ENCODE peak calls at places on chromosomes 2 and 18, in five cellular contexts. One of them, this sample, is unnamed. For H3K4me1, the result is how much of the 10 kb centered on the place peaks cover.

GRCh38 chr2:64019083-64019974 is at the start of gene VPS54:
- DNase-seq in breast epithelium: peak
- DNase-seq in mammary epithelial cell: peak
- DNase-seq in colonic mucosa: peak
- DNase-seq in endodermal cell: peak
- DNase-seq in this sample: peak

GRCh38 chr2:127437056-127437455 is 18.8 kb downstream of the PROC start:
- DNase-seq in mammary epithelial cell: no peak
- DNase-seq in endodermal cell: no peak
- DNase-seq in breast epithelium: no peak
- DNase-seq in colonic mucosa: no peak
- DNase-seq in this sample: no peak

GRCh38 chr2:128289439-128289838 is 29.2 kb downstream of the HS6ST1 start:
- DNase-seq in mammary epithelial cell: no peak
- DNase-seq in endodermal cell: peak
- DNase-seq in colonic mucosa: no peak
- DNase-seq in breast epithelium: no peak
- DNase-seq in this sample: no peak

GRCh38 chr2:241617431-241618154 is 19.4 kb downstream of the THAP4 start:
- DNase-seq in breast epithelium: no peak
- DNase-seq in mammary epithelial cell: no peak
- DNase-seq in endodermal cell: peak
- DNase-seq in colonic mucosa: no peak
- DNase-seq in this sample: no peak

GRCh38 chr2:129337076-129337475 is 642.4 kb upstream of the RAB6C start:
- DNase-seq in breast epithelium: no peak
- DNase-seq in colonic mucosa: no peak
- DNase-seq in mammary epithelial cell: no peak
- DNase-seq in endodermal cell: no peak
- DNase-seq in this sample: no peak

GRCh38 chr2:235011929-235012631 is 60.3 kb downstream of the SH3BP4 start:
- DNase-seq in mammary epithelial cell: no peak
- DNase-seq in colonic mucosa: no peak
- DNase-seq in endodermal cell: no peak
- DNase-seq in breast epithelium: no peak
- DNase-seq in this sample: no peak

GRCh38 chr18:79523221-79523737 is 127.5 kb downstream of the NFATC1 start:
- DNase-seq in mammary epithelial cell: no peak
- DNase-seq in breast epithelium: no peak
- DNase-seq in endodermal cell: peak
- DNase-seq in colonic mucosa: no peak
- DNase-seq in this sample: no peak

GRCh38 chr2:127398239-127398590 is 10.4 kb upstream of the MAP3K2 start:
- DNase-seq in colonic mucosa: peak
- DNase-seq in breast epithelium: peak
- DNase-seq in mammary epithelial cell: peak
- DNase-seq in endodermal cell: peak
- DNase-seq in this sample: peak

GRCh38 chr2:15278296-15278695 is 282.8 kb downstream of the NBAS start:
- DNase-seq in breast epithelium: no peak
- DNase-seq in colonic mucosa: no peak
- DNase-seq in endodermal cell: no peak
- DNase-seq in mammary epithelial cell: no peak
- DNase-seq in this sample: no peak

GRCh38 chr2:26352892-26353291 is 6.3 kb upstream of the ADGRF3 start:
- DNase-seq in breast epithelium: no peak
- DNase-seq in mammary epithelial cell: peak
- DNase-seq in colonic mucosa: no peak
- DNase-seq in endodermal cell: no peak
- DNase-seq in this sample: no peak

GRCh38 chr2:179036353-179036905 is 13.5 kb downstream of the CCDC141 start:
- DNase-seq in colonic mucosa: no peak
- DNase-seq in breast epithelium: no peak
- DNase-seq in mammary epithelial cell: no peak
- DNase-seq in endodermal cell: no peak
- DNase-seq in this sample: no peak

GRCh38 chr2:239502430-239503221 is 101.8 kb upstream of the HDAC4 start:
- DNase-seq in mammary epithelial cell: no peak
- DNase-seq in colonic mucosa: no peak
- DNase-seq in endodermal cell: no peak
- DNase-seq in breast epithelium: no peak
- DNase-seq in this sample: no peak

GRCh38 chr18:2657788-2658458 is 2.4 kb downstream of the SMCHD1 start:
- DNase-seq in colonic mucosa: no peak
- DNase-seq in breast epithelium: no peak
- DNase-seq in mammary epithelial cell: peak
- DNase-seq in endodermal cell: no peak
- DNase-seq in this sample: no peak

GRCh38 chr2:168336786-168337388 is 89.5 kb upstream of the STK39 start:
- DNase-seq in mammary epithelial cell: peak
- DNase-seq in colonic mucosa: peak
- DNase-seq in breast epithelium: peak
- DNase-seq in endodermal cell: peak
- DNase-seq in this sample: no peak

GRCh38 chr2:1972428-1972827 is 228.1 kb upstream of the PXDN start:
- DNase-seq in colonic mucosa: no peak
- DNase-seq in endodermal cell: no peak
- DNase-seq in mammary epithelial cell: no peak
- DNase-seq in breast epithelium: peak
- DNase-seq in this sample: no peak

GRCh38 chr2:152585830-152586484 is 131.3 kb downstream of the PRPF40A start:
- DNase-seq in mammary epithelial cell: peak
- DNase-seq in endodermal cell: no peak
- DNase-seq in colonic mucosa: no peak
- DNase-seq in breast epithelium: no peak
- DNase-seq in this sample: no peak

GRCh38 chr18:9428301-9428706 is 47.0 kb upstream of the RALBP1 start:
- DNase-seq in breast epithelium: no peak
- DNase-seq in mammary epithelial cell: no peak
- DNase-seq in colonic mucosa: no peak
- DNase-seq in endodermal cell: no peak
- DNase-seq in this sample: no peak

GRCh38 chr2:136005462-136006205 is 20.2 kb upstream of the DARS1 start:
- DNase-seq in breast epithelium: no peak
- DNase-seq in mammary epithelial cell: no peak
- DNase-seq in endodermal cell: no peak
- DNase-seq in colonic mucosa: no peak
- DNase-seq in this sample: no peak

GRCh38 chr2:47255794-47256193 is 100.7 kb upstream of the STPG4 start:
- DNase-seq in endodermal cell: no peak
- DNase-seq in mammary epithelial cell: no peak
- DNase-seq in colonic mucosa: no peak
- DNase-seq in breast epithelium: no peak
- DNase-seq in this sample: no peak

DNA sequence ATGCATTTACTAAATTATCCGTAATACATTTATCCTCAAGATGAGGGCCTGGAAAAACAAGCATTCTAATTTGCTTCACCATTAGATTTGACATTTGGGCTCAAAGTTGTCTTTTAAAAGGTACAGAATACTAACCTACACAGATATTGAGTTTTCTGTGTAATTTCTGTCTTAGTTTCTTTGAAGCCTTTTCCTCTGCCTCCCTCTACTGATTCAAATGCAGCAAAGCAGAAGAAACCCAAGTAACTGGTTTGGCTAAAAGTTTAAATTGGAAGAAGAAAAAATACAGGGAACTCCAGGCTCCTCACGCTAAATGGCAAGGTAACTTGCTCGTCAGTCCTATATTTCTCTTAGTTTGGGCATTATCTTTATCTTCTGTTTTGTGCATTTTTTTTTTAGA is 53.3 kb upstream of the SLC5A7 start:
- DNase-seq in mammary epithelial cell: no peak
- DNase-seq in breast epithelium: no peak
- DNase-seq in colonic mucosa: no peak
- DNase-seq in endodermal cell: no peak
- DNase-seq in this sample: no peak
- TF ChIP-seq CTCF in mammary epithelial cell: peak
- TF ChIP-seq CTCF in breast epithelium: no peak
- TF ChIP-seq CTCF in colonic mucosa: no peak
- TF ChIP-seq CTCF in endodermal cell: peak
- TF ChIP-seq CTCF in this sample: no peak

GRCh38 chr2:11750422-11750821 is 4.0 kb downstream of the LPIN1 start:
- DNase-seq in breast epithelium: no peak
- DNase-seq in colonic mucosa: no peak
- DNase-seq in mammary epithelial cell: peak
- DNase-seq in endodermal cell: no peak
- DNase-seq in this sample: no peak
- H3K4me1 ChIP-seq in breast epithelium: under half
- H3K4me1 ChIP-seq in colonic mucosa: under half
- H3K4me1 ChIP-seq in mammary epithelial cell: half or more
- H3K4me1 ChIP-seq in endodermal cell: under half
- H3K4me1 ChIP-seq in this sample: under half

DNA sequence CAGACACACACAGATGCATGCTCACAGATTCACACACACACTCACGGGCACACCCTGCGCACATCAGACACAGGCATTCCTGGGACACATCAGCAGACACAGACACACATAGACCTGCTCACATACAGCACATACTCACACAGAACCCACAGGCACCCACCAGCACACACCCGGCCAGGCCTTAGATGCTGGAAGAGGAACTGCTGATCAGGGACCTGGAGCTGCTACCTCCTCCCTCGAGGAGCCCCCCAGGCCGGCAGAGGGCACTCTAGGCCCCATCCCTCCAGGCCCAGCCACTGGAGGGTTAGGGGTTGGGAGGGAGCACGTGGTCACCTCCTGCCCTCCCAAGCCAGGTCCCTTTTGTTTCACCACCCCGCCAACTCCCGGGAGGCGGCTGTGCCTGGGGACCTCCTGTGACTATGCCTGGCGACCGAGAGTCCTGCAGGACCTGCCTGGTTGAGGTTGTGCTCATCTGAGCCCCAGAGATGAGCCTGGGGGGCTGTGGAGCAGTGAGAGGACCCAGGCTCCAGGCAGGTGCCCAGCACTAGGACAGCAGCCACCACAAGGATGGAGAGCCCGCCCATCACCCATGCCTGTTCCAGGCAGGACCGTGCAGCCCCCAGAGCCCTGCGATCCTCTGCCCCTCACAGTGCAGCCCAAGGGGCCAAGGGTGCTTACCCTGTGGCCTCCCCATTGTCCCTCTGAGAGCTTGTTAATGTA is 21.0 kb upstream of the PTMA start:
- DNase-seq in mammary epithelial cell: no peak
- DNase-seq in colonic mucosa: peak
- DNase-seq in endodermal cell: peak
- DNase-seq in breast epithelium: no peak
- DNase-seq in this sample: peak
- TF ChIP-seq CTCF in mammary epithelial cell: peak
- TF ChIP-seq CTCF in colonic mucosa: peak
- TF ChIP-seq CTCF in endodermal cell: peak
- TF ChIP-seq CTCF in breast epithelium: peak
- TF ChIP-seq CTCF in this sample: peak

DNA sequence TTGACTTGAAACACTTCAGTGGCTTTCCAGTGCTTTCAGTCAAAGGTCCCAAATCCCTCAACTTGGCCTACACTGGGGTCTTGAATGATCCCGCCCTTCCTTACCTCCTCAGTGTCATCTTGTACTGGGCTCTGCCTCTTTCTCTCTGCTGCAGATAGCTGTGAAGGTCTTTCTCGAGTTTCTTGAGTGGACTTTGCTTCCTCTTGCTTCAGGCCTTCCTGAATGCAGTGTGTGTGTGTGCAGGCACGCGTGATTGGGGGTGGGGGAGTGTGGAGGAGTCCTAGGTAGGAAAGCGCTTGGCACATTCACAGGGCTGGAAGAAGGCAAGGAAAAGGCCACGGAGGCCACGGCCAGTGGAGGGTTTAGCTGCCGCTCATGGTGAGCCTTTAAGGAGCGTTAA is 5.5 kb downstream of the RALB start:
- DNase-seq in colonic mucosa: no peak
- DNase-seq in endodermal cell: no peak
- DNase-seq in mammary epithelial cell: no peak
- DNase-seq in breast epithelium: no peak
- DNase-seq in this sample: no peak
- H3K4me1 ChIP-seq in colonic mucosa: under half
- H3K4me1 ChIP-seq in endodermal cell: under half
- H3K4me1 ChIP-seq in mammary epithelial cell: under half
- H3K4me1 ChIP-seq in breast epithelium: under half
- H3K4me1 ChIP-seq in this sample: under half

GRCh38 chr18:59268722-59269562 is 4.3 kb downstream of the RAX start:
- DNase-seq in breast epithelium: no peak
- DNase-seq in colonic mucosa: no peak
- DNase-seq in mammary epithelial cell: no peak
- DNase-seq in endodermal cell: peak
- DNase-seq in this sample: no peak
- TF ChIP-seq CTCF in breast epithelium: no peak
- TF ChIP-seq CTCF in colonic mucosa: no peak
- TF ChIP-seq CTCF in mammary epithelial cell: peak
- TF ChIP-seq CTCF in endodermal cell: peak
- TF ChIP-seq CTCF in this sample: peak

DNA sequence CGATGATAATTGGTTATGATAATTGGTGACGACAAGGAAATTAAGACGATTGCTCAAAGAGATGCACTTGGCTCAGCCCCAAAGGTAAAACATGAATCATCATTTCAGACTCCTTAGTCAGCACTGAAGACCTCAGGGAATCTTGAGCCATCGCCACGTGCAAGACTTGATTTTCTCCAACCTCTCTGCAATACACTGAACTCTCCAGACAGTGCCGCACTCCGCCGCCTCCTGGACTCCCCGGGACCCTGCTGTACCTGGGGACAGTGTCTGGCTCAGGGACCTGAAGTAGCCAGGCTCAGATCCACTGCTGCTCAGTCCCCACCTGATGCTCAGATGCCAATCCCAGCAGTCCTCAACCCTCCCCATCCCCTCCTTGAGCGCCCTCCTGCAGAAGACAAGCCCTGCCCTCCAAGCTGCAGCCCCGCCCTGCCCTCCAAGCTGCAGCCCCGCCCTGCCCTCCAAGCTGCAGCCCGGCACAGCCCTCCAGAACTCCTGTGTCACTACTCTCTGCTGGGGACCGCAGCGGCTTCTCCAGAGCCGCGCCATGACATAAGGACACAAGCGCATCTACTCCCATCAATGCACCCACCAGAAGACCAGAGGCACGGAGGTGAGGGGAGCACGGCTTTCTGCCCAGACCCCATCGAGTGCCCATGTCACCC is 1.1 kb downstream of the TMEM18 start:
- DNase-seq in breast epithelium: peak
- DNase-seq in endodermal cell: peak
- DNase-seq in mammary epithelial cell: peak
- DNase-seq in colonic mucosa: peak
- DNase-seq in this sample: peak
- H3K4me1 ChIP-seq in breast epithelium: under half
- H3K4me1 ChIP-seq in endodermal cell: under half
- H3K4me1 ChIP-seq in mammary epithelial cell: under half
- H3K4me1 ChIP-seq in colonic mucosa: under half
- H3K4me1 ChIP-seq in this sample: under half

GRCh38 chr2:220076734-220077133 is 449.3 kb downstream of the SLC4A3 start:
- DNase-seq in colonic mucosa: no peak
- DNase-seq in mammary epithelial cell: peak
- DNase-seq in endodermal cell: peak
- DNase-seq in breast epithelium: peak
- DNase-seq in this sample: no peak
- TF ChIP-seq CTCF in colonic mucosa: no peak
- TF ChIP-seq CTCF in mammary epithelial cell: peak
- TF ChIP-seq CTCF in endodermal cell: peak
- TF ChIP-seq CTCF in breast epithelium: no peak
- TF ChIP-seq CTCF in this sample: no peak

This sample was measured in uterus.